ENCODE peak calls at places on chromosomes 12 and 14, in nine cellular contexts. B, R, A, S, U, T, C, X and E are unnamed samples.
A peak's percentile ranks its signal among the peaks of the same experiment; 100 is the strongest.

GRCh38 chr14:20469890-20470858 is 968 bp downstream of the PNP start:
- DNase-seq in S (peak; percentile 64), U (peak; percentile 57), X (no peak), C (peak; percentile 55), R (no peak), T (peak; percentile 45), A (peak; percentile 82), B (no peak), E (peak; percentile 19)

GRCh38 chr12:98595152-98595988 is 1.9 kb downstream of the SLC25A3 start:
- DNase-seq in C (peak; percentile 29), A (peak; percentile 91), X (no peak), U (peak; percentile 76), B (no peak), S (peak; percentile 39), R (peak; percentile 48), T (no peak), E (no peak)

GRCh38 chr14:34462132-34462893 is at the start of gene SPTSSA:
- DNase-seq in A (peak; percentile 87), T (peak; percentile 88), S (peak; percentile 98), U (peak; percentile 78), R (peak; percentile 75), C (peak; percentile 92), X (peak; percentile 89), B (peak; percentile 96), E (peak; percentile 89)

GRCh38 chr12:51183816-51184215 is 10.9 kb upstream of the TFCP2 start:
- DNase-seq in X (peak; percentile 44), U (peak; percentile 26), T (no peak), S (no peak), R (no peak), C (no peak), A (no peak), B (peak; percentile 86), E (no peak)

GRCh38 chr12:62879691-62880090 is 55.3 kb downstream of the PPM1H start:
- DNase-seq in R (no peak), T (no peak), C (no peak), S (no peak), A (no peak), B (no peak), X (no peak), U (no peak), E (no peak)

GRCh38 chr14:64764641-64765520 is 60.7 kb downstream of the PLEKHG3 start:
- DNase-seq in U (peak; percentile 48), X (no peak), S (peak; percentile 88), R (peak; percentile 61), B (peak; percentile 85), T (peak; percentile 69), A (peak; percentile 61), C (peak; percentile 69), E (peak; percentile 73)

GRCh38 chr12:50120953-50121352 is 8.9 kb downstream of the COX14 start:
- DNase-seq in X (no peak), T (no peak), R (no peak), U (no peak), B (no peak), C (no peak), A (no peak), S (no peak), E (no peak)

GRCh38 chr14:30519961-30520360 is 39.0 kb upstream of the G2E3 start:
- DNase-seq in X (no peak), T (no peak), U (no peak), S (no peak), R (no peak), A (no peak), B (no peak), C (no peak), E (no peak)

GRCh38 chr12:32486158-32486557 is 86.8 kb downstream of the FGD4 start:
- DNase-seq in U (no peak), C (no peak), T (no peak), R (no peak), A (peak; percentile 22), B (no peak), S (no peak), X (no peak), E (no peak)

GRCh38 chr12:4392223-4392742 is 12.8 kb upstream of the FGF23 start:
- DNase-seq in B (no peak), T (no peak), C (peak; percentile 15), R (no peak), X (no peak), A (no peak), U (no peak), S (no peak), E (no peak)

GRCh38 chr12:111163422-111163821 is 205.5 kb downstream of the PHETA1 start:
- DNase-seq in A (no peak), S (no peak), U (no peak), T (no peak), R (no peak), X (no peak), C (no peak), B (no peak), E (no peak)

GRCh38 chr12:122830517-122831214 is 4.6 kb upstream of the HIP1R start:
- DNase-seq in C (no peak), S (peak; percentile 71), X (no peak), U (peak; percentile 73), R (no peak), T (no peak), B (no peak), A (peak; percentile 64), E (no peak)

GRCh38 chr12:50353404-50353803 is 43.0 kb downstream of the FAM186A start:
- DNase-seq in X (no peak), T (no peak), R (no peak), A (no peak), U (no peak), B (no peak), S (no peak), C (no peak), E (no peak)

GRCh38 chr14:30820674-30821073 is 53.7 kb upstream of the COCH start:
- DNase-seq in B (no peak), S (no peak), T (no peak), C (no peak), U (no peak), A (no peak), R (no peak), X (no peak), E (no peak)